ENCODE peak calls at places on chromosomes 13 and 19, in six cellular contexts. G, A, R, S, Y and E are unnamed samples.

GRCh38 chr13:32408296-32408998 is 19.5 kb downstream of the N4BP2L1 start:
- DNase-seq in G (peak), A (no peak), R (no peak), S (no peak), Y (no peak), E (no peak)

GRCh38 chr13:101181076-101181685 is 235.1 kb downstream of the NALCN start:
- DNase-seq in G (no peak), A (no peak), R (no peak), S (no peak), Y (no peak), E (no peak)

GRCh38 chr13:29925457-29925856 is 75.0 kb upstream of the UBL3 start:
- DNase-seq in G (peak), A (no peak), R (no peak), S (peak), Y (no peak), E (no peak)

GRCh38 chr13:33723772-33724435 is 94.0 kb upstream of the RFC3 start:
- DNase-seq in G (peak), A (peak), R (peak), S (peak), Y (peak), E (peak)

GRCh38 chr13:86741762-86742285 is 929.3 kb upstream of the SLITRK5 start:
- DNase-seq in G (peak), A (no peak), R (no peak), S (no peak), Y (no peak), E (no peak)

GRCh38 chr13:112984954-112985802 is 16.2 kb downstream of the MCF2L start:
- DNase-seq in G (no peak), A (no peak), R (no peak), S (no peak), Y (no peak), E (no peak)

GRCh38 chr13:41463823-41464602 is 6.7 kb downstream of the RGCC start:
- DNase-seq in G (no peak), A (no peak), R (peak), S (no peak), Y (peak), E (peak)

GRCh38 chr19:54014920-54015560 is 23.6 kb downstream of the CACNG6 start:
- DNase-seq in G (no peak), A (no peak), R (no peak), S (no peak), Y (no peak), E (no peak)

GRCh38 chr19:46951236-46951986 is 68.2 kb upstream of the NPAS1 start:
- DNase-seq in G (no peak), A (no peak), R (no peak), S (peak), Y (peak), E (no peak)

GRCh38 chr13:23921451-23921888 is 24.2 kb upstream of the C1QTNF9B start:
- DNase-seq in G (peak), A (peak), R (no peak), S (no peak), Y (no peak), E (no peak)

GRCh38 chr19:18193388-18194207 is 580 bp downstream of the MPV17L2 start:
- DNase-seq in G (peak), A (no peak), R (no peak), S (no peak), Y (no peak), E (no peak)

GRCh38 chr13:61410669-61411297 is 4.9 kb downstream of the PCDH20 start:
- DNase-seq in G (peak), A (no peak), R (no peak), S (no peak), Y (no peak), E (no peak)

GRCh38 chr19:45296365-45296764 is 26.3 kb downstream of the CKM start:
- DNase-seq in G (peak), A (no peak), R (no peak), S (no peak), Y (no peak), E (no peak)

GRCh38 chr13:67314405-67314804 is 84.3 kb upstream of the PCDH9 start:
- DNase-seq in G (no peak), A (no peak), R (no peak), S (no peak), Y (no peak), E (no peak)

GRCh38 chr13:29472317-29472961 is 123.0 kb downstream of the SLC7A1 start:
- DNase-seq in G (peak), A (peak), R (peak), S (no peak), Y (peak), E (peak)

GRCh38 chr13:23432589-23432988 is 913 bp downstream of the SACS start:
- DNase-seq in G (no peak), A (no peak), R (no peak), S (no peak), Y (no peak), E (no peak)

GRCh38 chr13:95411641-95412040 is 110.4 kb upstream of the ABCC4 start:
- DNase-seq in G (no peak), A (no peak), R (no peak), S (no peak), Y (no peak), E (no peak)

GRCh38 chr19:39188960-39189359 is 7.8 kb upstream of the NCCRP1 start:
- DNase-seq in G (no peak), A (no peak), R (no peak), S (no peak), Y (no peak), E (no peak)

GRCh38 chr13:113854238-113855011 is 9.5 kb downstream of the GAS6 start:
- DNase-seq in G (peak), A (no peak), R (no peak), S (no peak), Y (peak), E (no peak)

GRCh38 chr19:51441410-51442390 is 16.6 kb downstream of the SIGLEC8 start:
- DNase-seq in G (peak), A (no peak), R (peak), S (no peak), Y (peak), E (peak)

GRCh38 chr13:104106705-104107393 is 1040.6 kb upstream of the SLC10A2 start:
- DNase-seq in G (no peak), A (no peak), R (no peak), S (no peak), Y (no peak), E (no peak)

GRCh38 chr13:87893186-87893585 is 222.0 kb downstream of the SLITRK5 start:
- DNase-seq in G (no peak), A (no peak), R (no peak), S (no peak), Y (no peak), E (no peak)

GRCh38 chr13:25489238-25489637 is 117.5 kb downstream of the ATP8A2 start:
- DNase-seq in G (no peak), A (no peak), R (no peak), S (no peak), Y (no peak), E (no peak)

GRCh38 chr19:55131421-55131820 is 14.0 kb upstream of the PPP1R12C start:
- DNase-seq in G (no peak), A (no peak), R (no peak), S (no peak), Y (no peak), E (no peak)

GRCh38 chr19:48445256-48445605 is 552 bp upstream of the GRWD1 start:
- DNase-seq in G (peak), A (no peak), R (no peak), S (peak), Y (no peak), E (no peak)

GRCh38 chr19:35266904-35267817 is 1.6 kb upstream of the USF2 start:
- DNase-seq in G (peak), A (peak), R (peak), S (peak), Y (peak), E (peak)

GRCh38 chr13:84662503-84662902 is 780.2 kb upstream of the SLITRK1 start:
- DNase-seq in G (no peak), A (no peak), R (no peak), S (no peak), Y (no peak), E (no peak)